ENCODE peak calls at places on chromosomes 12 and 14, in ten cellular contexts. H is HCEC 1CT; C is T-helper 1 cell; Z is activated naive CD8-positive, alpha-beta T cell treated with anti-CD3 and anti-CD28 coated beads for 36 hours; M is CD4-positive, alpha-beta T cell; I is hepatocyte; K is natural killer cell treated with Interleukin-12 subunit alpha and Interleukin-12 subunit beta and Interleukin-15 and Interleukin-18, amount 100 ng/mL, for 72 hours; X is activated CD4-positive, CD25-positive, alpha-beta regulatory T cell treated with anti-CD3 and anti-CD28 coated beads, Interleukin-2, amount 50 U/mL, for 72 hours; P is HTR-8/SVneo; S is stimulated activated CD4-positive, alpha-beta T cell treated with anti-CD3 and anti-CD28 coated beads, Interleukin-4, amount 100 ng/mL, for 24 hours. L is an unnamed sample.

GRCh38 chr12:47048541-47048940 is 30.9 kb upstream of the PCED1B start:
- DNase-seq in H (no peak), C (no peak), Z (no peak), M (no peak), I (no peak), K (no peak), X (no peak), P (no peak), S (no peak), L (no peak)

GRCh38 chr12:12537421-12537820 is 25.2 kb downstream of the DUSP16 start:
- DNase-seq in H (no peak), C (no peak), Z (no peak), M (no peak), I (no peak), K (no peak), X (no peak), P (no peak), S (no peak), L (no peak)

GRCh38 chr12:38875571-38876228 is 29.7 kb downstream of the CPNE8 start:
- DNase-seq in H (peak), C (no peak), Z (no peak), M (no peak), I (no peak), K (no peak), X (no peak), P (no peak), S (no peak), L (no peak)

GRCh38 chr12:116128779-116129178 is 148.7 kb downstream of the MED13L start:
- DNase-seq in H (no peak), C (no peak), Z (no peak), M (no peak), I (no peak), K (no peak), X (no peak), P (no peak), S (no peak), L (no peak)

GRCh38 chr12:69894800-69895199 is 69.8 kb downstream of the MYRFL start:
- DNase-seq in H (no peak), C (no peak), Z (no peak), M (no peak), I (no peak), K (no peak), X (no peak), P (no peak), S (no peak), L (no peak)

GRCh38 chr14:61668267-61668666 is 27.0 kb upstream of the HIF1A start:
- DNase-seq in H (no peak), C (no peak), Z (no peak), M (no peak), I (no peak), K (no peak), X (no peak), P (no peak), S (peak), L (no peak)

GRCh38 chr12:11953523-11953922 is 117.2 kb upstream of the BCL2L14 start:
- DNase-seq in H (no peak), C (no peak), Z (no peak), M (no peak), I (no peak), K (no peak), X (no peak), P (no peak), S (no peak), L (no peak)

GRCh38 chr12:33514893-33515292 is 75.3 kb upstream of the SYT10 start:
- DNase-seq in H (no peak), C (no peak), Z (no peak), M (no peak), I (no peak), K (no peak), X (no peak), P (no peak), S (no peak), L (no peak)

GRCh38 chr14:60183724-60184596 is 18.8 kb upstream of the DHRS7 start:
- DNase-seq in H (peak), C (no peak), Z (no peak), M (no peak), I (peak), K (peak), X (no peak), P (peak), S (peak), L (no peak)

GRCh38 chr12:132550014-132550802 is 60.2 kb downstream of the LRCOL1 start:
- DNase-seq in H (no peak), C (no peak), Z (no peak), M (no peak), I (peak), K (no peak), X (no peak), P (no peak), S (no peak), L (no peak)

GRCh38 chr12:118781692-118782091 is 199.6 kb upstream of the SRRM4 start:
- DNase-seq in H (no peak), C (no peak), Z (no peak), M (no peak), I (no peak), K (no peak), X (no peak), P (no peak), S (no peak), L (no peak)

GRCh38 chr12:20588057-20588456 is 107.1 kb upstream of the SLCO1C1 start:
- DNase-seq in H (no peak), C (no peak), Z (no peak), M (no peak), I (no peak), K (no peak), X (no peak), P (no peak), S (no peak), L (no peak)

GRCh38 chr14:99258341-99258781 is 13.6 kb downstream of the BCL11B start:
- DNase-seq in H (no peak), C (no peak), Z (no peak), M (no peak), I (no peak), K (no peak), X (no peak), P (no peak), S (no peak), L (no peak)

GRCh38 chr14:99520571-99521081 is 39.4 kb downstream of the CCNK start:
- DNase-seq in H (no peak), C (no peak), Z (no peak), M (no peak), I (no peak), K (no peak), X (no peak), P (no peak), S (no peak), L (no peak)

GRCh38 chr12:22250762-22251161 is 83.7 kb downstream of the ST8SIA1 start:
- DNase-seq in H (no peak), C (no peak), Z (no peak), M (no peak), I (no peak), K (no peak), X (no peak), P (no peak), S (no peak), L (no peak)

GRCh38 chr12:64169999-64170398 is 52.1 kb downstream of the KICS2 start:
- DNase-seq in H (no peak), C (no peak), Z (no peak), M (no peak), I (no peak), K (no peak), X (no peak), P (no peak), S (no peak), L (no peak)

GRCh38 chr14:47585447-47585846 is 90.0 kb downstream of the MDGA2 start:
- DNase-seq in H (no peak), C (no peak), Z (no peak), M (no peak), I (no peak), K (no peak), X (no peak), P (no peak), S (no peak), L (no peak)

GRCh38 chr12:57579011-57579410 is 12.0 kb upstream of the PIP4K2C start:
- DNase-seq in H (no peak), C (no peak), Z (no peak), M (no peak), I (no peak), K (no peak), X (no peak), P (no peak), S (no peak), L (no peak)

GRCh38 chr12:52193991-52194390 is 2.2 kb upstream of the KRT80 start:
- DNase-seq in H (no peak), C (no peak), Z (no peak), M (no peak), I (peak), K (no peak), X (no peak), P (peak), S (no peak), L (no peak)

GRCh38 chr14:47277703-47278102 is 397.7 kb downstream of the MDGA2 start:
- DNase-seq in H (no peak), C (no peak), Z (no peak), M (no peak), I (peak), K (no peak), X (no peak), P (no peak), S (no peak), L (no peak)

GRCh38 chr12:32690927-32691326 is 11.8 kb downstream of the DNM1L start:
- DNase-seq in H (no peak), C (no peak), Z (no peak), M (no peak), I (no peak), K (no peak), X (no peak), P (no peak), S (no peak), L (no peak)

GRCh38 chr14:100304825-100305445 is 1.3 kb downstream of the SLC25A29 start:
- DNase-seq in H (peak), C (no peak), Z (peak), M (no peak), I (peak), K (no peak), X (no peak), P (peak), S (no peak), L (no peak)

GRCh38 chr14:80211143-80212024 is at the start of gene DIO2:
- DNase-seq in H (no peak), C (no peak), Z (no peak), M (no peak), I (peak), K (no peak), X (no peak), P (no peak), S (no peak), L (no peak)

GRCh38 chr14:104583424-104584114 is 4.0 kb downstream of the C14orf180 start:
- DNase-seq in H (no peak), C (no peak), Z (no peak), M (no peak), I (no peak), K (no peak), X (no peak), P (no peak), S (no peak), L (no peak)

GRCh38 chr12:65121049-65121955 is at the start of gene WIF1:
- DNase-seq in H (no peak), C (no peak), Z (peak), M (peak), I (peak), K (no peak), X (peak), P (peak), S (no peak), L (peak)

GRCh38 chr12:52582489-52582888 is 8.8 kb upstream of the KRT74 start:
- DNase-seq in H (no peak), C (no peak), Z (no peak), M (no peak), I (no peak), K (no peak), X (no peak), P (no peak), S (no peak), L (no peak)

GRCh38 chr12:45290218-45290609 is 74.3 kb downstream of the ANO6 start:
- DNase-seq in H (peak), C (no peak), Z (no peak), M (no peak), I (no peak), K (no peak), X (no peak), P (peak), S (no peak), L (no peak)

GRCh38 chr12:57476993-57477709 is 2.5 kb downstream of the ARHGAP9 start:
- DNase-seq in H (no peak), C (no peak), Z (no peak), M (no peak), I (no peak), K (no peak), X (no peak), P (no peak), S (no peak), L (no peak)

GRCh38 chr12:96143827-96144226 is 50.3 kb upstream of the ELK3 start:
- DNase-seq in H (no peak), C (no peak), Z (no peak), M (no peak), I (no peak), K (no peak), X (no peak), P (no peak), S (no peak), L (no peak)

GRCh38 chr14:91729756-91730155 is 2.1 kb downstream of the CATSPERB start:
- DNase-seq in H (no peak), C (no peak), Z (no peak), M (no peak), I (no peak), K (no peak), X (no peak), P (no peak), S (no peak), L (no peak)

GRCh38 chr12:124881123-124881522 is 17.5 kb upstream of the SCARB1 start:
- DNase-seq in H (no peak), C (no peak), Z (no peak), M (no peak), I (no peak), K (no peak), X (no peak), P (no peak), S (no peak), L (no peak)